ENCODE peak calls at places on chromosome 15, in five cellular contexts. Y, K, M, W and D are unnamed samples.

GRCh38 chr15:90060797-90061196 is 41.5 kb downstream of the IDH2 start:
- DNase-seq in Y (no peak), M (no peak), W (no peak), K (peak), D (no peak)

GRCh38 chr15:86165263-86166204 is 85.9 kb downstream of the AGBL1 start:
- DNase-seq in W (no peak), M (no peak), Y (no peak), K (no peak), D (no peak)

GRCh38 chr15:75036269-75036668 is 12.9 kb downstream of the PPCDC start:
- DNase-seq in M (peak), Y (no peak), K (peak), W (no peak), D (peak)

GRCh38 chr15:27408428-27408827 is 437.4 kb downstream of the GABRG3 start:
- DNase-seq in W (no peak), M (no peak), Y (no peak), K (no peak), D (no peak)

GRCh38 chr15:26866298-26867198 is at the start of gene GABRA5:
- DNase-seq in K (no peak), W (no peak), M (no peak), Y (peak), D (peak)

GRCh38 chr15:43625086-43625485 is 6.5 kb upstream of the STRC start:
- DNase-seq in W (no peak), M (no peak), K (no peak), Y (no peak), D (no peak)

GRCh38 chr15:28861031-28861534 is 12.6 kb upstream of the GOLGA6L7 start:
- DNase-seq in K (no peak), W (no peak), M (no peak), Y (no peak), D (no peak)

GRCh38 chr15:62063851-62064635 is 2.7 kb upstream of the C2CD4A start:
- DNase-seq in M (no peak), W (no peak), K (peak), Y (peak), D (peak)

GRCh38 chr15:85622432-85622831 is 172.3 kb downstream of the KLHL25 start:
- DNase-seq in K (no peak), Y (no peak), W (no peak), M (no peak), D (no peak)

GRCh38 chr15:101568304-101568703 is 78.8 kb upstream of the PCSK6 start:
- DNase-seq in K (no peak), W (no peak), Y (peak), M (no peak), D (peak)

GRCh38 chr15:43872416-43873020 is 45.7 kb downstream of the WDR76 start:
- DNase-seq in K (peak), W (peak), M (no peak), Y (peak), D (peak)

GRCh38 chr15:70238917-70239316 is 141.2 kb upstream of the TLE3 start:
- DNase-seq in Y (no peak), K (no peak), M (no peak), W (no peak), D (no peak)

GRCh38 chr15:26891448-26891881 is 24.6 kb downstream of the GABRA5 start:
- DNase-seq in M (peak), Y (peak), W (peak), K (peak), D (peak)

GRCh38 chr15:31333820-31334219 is 7.2 kb downstream of the KLF13 start:
- DNase-seq in Y (no peak), K (no peak), W (no peak), M (no peak), D (no peak)

GRCh38 chr15:44636976-44637375 is 26.5 kb downstream of the SPG11 start:
- DNase-seq in K (no peak), M (no peak), Y (no peak), W (no peak), D (no peak)

GRCh38 chr15:66042624-66043023 is 173.3 kb downstream of the RAB11A start:
- DNase-seq in Y (no peak), W (no peak), M (peak), K (peak), D (no peak)

GRCh38 chr15:26974120-26974780 is 3.3 kb downstream of the GABRG3 start:
- DNase-seq in M (no peak), K (peak), W (no peak), Y (no peak), D (peak)

GRCh38 chr15:61250613-61251012 is 21.5 kb upstream of the RORA start:
- DNase-seq in M (no peak), K (no peak), Y (no peak), W (no peak), D (no peak)

GRCh38 chr15:55289011-55289572 is 521 bp downstream of the RAB27A start:
- DNase-seq in M (peak), W (peak), K (peak), Y (peak), D (peak)

GRCh38 chr15:99401971-99402732 is 150.9 kb downstream of the LRRC28 start:
- DNase-seq in K (no peak), W (no peak), Y (no peak), M (no peak), D (no peak)

GRCh38 chr15:59313703-59314332 is 58.9 kb downstream of the MYO1E start:
- DNase-seq in K (peak), W (peak), M (peak), Y (peak), D (peak)

GRCh38 chr15:92326236-92326635 is 67.4 kb upstream of the ST8SIA2 start:
- DNase-seq in K (no peak), Y (no peak), M (no peak), W (no peak), D (no peak)

GRCh38 chr15:98754283-98755022 is 106.1 kb downstream of the IGF1R start:
- DNase-seq in Y (peak), K (peak), W (no peak), M (no peak), D (no peak)

GRCh38 chr15:101332061-101332467 is 37.0 kb upstream of the SNRPA1 start:
- DNase-seq in W (no peak), M (peak), Y (no peak), K (no peak), D (no peak)

GRCh38 chr15:28098766-28099554 is at the start of gene OCA2:
- DNase-seq in W (peak), Y (peak), M (peak), K (no peak), D (peak)

GRCh38 chr15:88752501-88752900 is 50.7 kb upstream of the ACAN start:
- DNase-seq in W (no peak), K (no peak), Y (no peak), M (no peak), D (no peak)